ENCODE peak calls at places on chromosomes 3 and 15, in seven cellular contexts. O is BJ; D is progenitor cell of endocrine pancreas; I is activated naive CD4-positive, alpha-beta T cell; M is T-helper 1 cell; J is left ventricle myocardium superior; H is COR-L47. F is an unnamed sample.

GRCh38 chr3:5479229-5479799 is 291.8 kb downstream of the EDEM1 start:
- DNase-seq in J (no peak), O (no peak), I (no peak), H (no peak), M (no peak), D (no peak), F (no peak)

GRCh38 chr3:18047052-18047451 is 304.6 kb upstream of the TBC1D5 start:
- DNase-seq in J (no peak), M (no peak), H (no peak), D (no peak), O (peak; percentile 20), I (no peak), F (no peak)

GRCh38 chr3:172918165-172918564 is 167.6 kb downstream of the ECT2 start:
- DNase-seq in I (no peak), O (no peak), M (no peak), H (peak; percentile 80), J (no peak), D (no peak), F (no peak)

GRCh38 chr15:72070817-72071447 is 47.0 kb downstream of the MYO9A start:
- DNase-seq in D (no peak), O (no peak), H (no peak), I (no peak), J (no peak), M (no peak), F (no peak)

GRCh38 chr3:135056084-135056730 is 261.1 kb downstream of the EPHB1 start:
- DNase-seq in H (no peak), I (no peak), D (no peak), J (no peak), M (no peak), O (no peak), F (no peak)

GRCh38 chr3:8095724-8096123 is 405.9 kb upstream of the LMCD1 start:
- DNase-seq in O (no peak), J (no peak), D (no peak), I (no peak), H (no peak), M (no peak), F (no peak)

GRCh38 chr3:176521531-176522175 is 675.6 kb downstream of the TBL1XR1 start:
- DNase-seq in J (no peak), H (no peak), M (no peak), O (peak; percentile 31), D (no peak), I (no peak), F (no peak)

GRCh38 chr3:101938262-101938847 is 89.0 kb downstream of the NFKBIZ start:
- DNase-seq in O (no peak), M (peak; percentile 54), D (no peak), H (no peak), J (no peak), I (no peak), F (no peak)

GRCh38 chr3:167559922-167560321 is 86.1 kb upstream of the SERPINI2 start:
- DNase-seq in I (no peak), H (peak; percentile 34), D (no peak), O (no peak), M (no peak), J (no peak), F (no peak)